ENCODE peak calls at places on chromosomes 12 and 14, in nine cellular contexts. M, F, H, Y, P, J, O, D and Q are unnamed samples. For H3K9me3, the result is how much of the 10 kb centered on the place peaks cover.

GRCh38 chr12:132774646-132775275 is 13.1 kb upstream of the ANKLE2 start:
- DNase-seq in M (no peak), F (no peak), H (no peak), Y (no peak), P (no peak), J (no peak), O (no peak), D (no peak), Q (no peak)

GRCh38 chr14:22598896-22599244 is 770 bp downstream of the ABHD4 start:
- DNase-seq in M (peak), F (peak), H (no peak), Y (no peak), P (peak), J (no peak), O (no peak), D (no peak), Q (peak)

GRCh38 chr12:95205685-95206084 is 11.6 kb downstream of the FGD6 start:
- DNase-seq in M (peak), F (peak), H (peak), Y (peak), P (peak), J (no peak), O (no peak), D (no peak), Q (no peak)

GRCh38 chr12:119679490-119679889 is 11.6 kb downstream of the PRKAB1 start:
- DNase-seq in M (no peak), F (no peak), H (no peak), Y (no peak), P (no peak), J (no peak), O (no peak), D (no peak), Q (no peak)

GRCh38 chr12:124036117-124037109 is 63.4 kb downstream of the ZNF664 start:
- DNase-seq in M (peak), F (peak), H (peak), Y (peak), P (peak), J (peak), O (peak), D (peak), Q (peak)

GRCh38 chr12:116878567-116879508 is 2.4 kb downstream of the HRK start:
- DNase-seq in M (no peak), F (no peak), H (no peak), Y (no peak), P (peak), J (peak), O (no peak), D (no peak), Q (no peak)

GRCh38 chr14:76701981-76702380 is 59.3 kb upstream of the VASH1 start:
- DNase-seq in M (no peak), F (peak), H (no peak), Y (peak), P (no peak), J (no peak), O (no peak), D (peak), Q (no peak)

GRCh38 chr12:124428136-124428791 is 133.4 kb downstream of the RFLNA start:
- DNase-seq in M (peak), F (peak), H (no peak), Y (peak), P (peak), J (no peak), O (peak), D (no peak), Q (no peak)

GRCh38 chr14:100542619-100543205 is 44.5 kb downstream of the BEGAIN start:
- DNase-seq in M (no peak), F (no peak), H (no peak), Y (no peak), P (no peak), J (peak), O (no peak), D (no peak), Q (no peak)

GRCh38 chr14:104140463-104141331 is 2.3 kb downstream of the KIF26A start:
- DNase-seq in M (no peak), F (no peak), H (no peak), Y (no peak), P (no peak), J (peak), O (peak), D (no peak), Q (no peak)

GRCh38 chr14:24285351-24285750 is 14.0 kb upstream of the RABGGTA start:
- DNase-seq in M (no peak), F (no peak), H (no peak), Y (no peak), P (peak), J (no peak), O (no peak), D (no peak), Q (no peak)

GRCh38 chr12:18683603-18684002 is 54.2 kb downstream of the PLCZ1 start:
- DNase-seq in M (peak), F (no peak), H (no peak), Y (no peak), P (peak), J (no peak), O (no peak), D (no peak), Q (no peak)

GRCh38 chr12:50056629-50056976 is 793 bp upstream of the ASIC1 start:
- DNase-seq in M (no peak), F (no peak), H (no peak), Y (no peak), P (no peak), J (no peak), O (no peak), D (no peak), Q (no peak)

GRCh38 chr12:132403636-132404434 is 74.4 kb upstream of the GALNT9 start:
- DNase-seq in M (no peak), F (no peak), H (no peak), Y (no peak), P (no peak), J (peak), O (no peak), D (no peak), Q (no peak)

GRCh38 chr12:130014485-130014807 is 110.6 kb upstream of the TMEM132D start:
- DNase-seq in M (no peak), F (no peak), H (peak), Y (no peak), P (peak), J (no peak), O (no peak), D (no peak), Q (no peak)

GRCh38 chr14:105050551-105050897 is 14.7 kb downstream of the GPR132 start:
- DNase-seq in M (peak), F (no peak), H (no peak), Y (no peak), P (peak), J (peak), O (peak), D (no peak), Q (no peak)

GRCh38 chr14:22429546-22429945 is 159.5 kb downstream of the DAD1 start:
- DNase-seq in M (no peak), F (no peak), H (no peak), Y (no peak), P (no peak), J (no peak), O (no peak), D (no peak), Q (no peak)

GRCh38 chr12:122232691-122233090 is 6.8 kb upstream of the DIABLO start:
- DNase-seq in M (no peak), F (no peak), H (no peak), Y (no peak), P (no peak), J (no peak), O (no peak), D (no peak), Q (no peak)

GRCh38 chr14:92890830-92891598 is 31.9 kb upstream of the CHGA start:
- DNase-seq in M (no peak), F (no peak), H (no peak), Y (no peak), P (no peak), J (no peak), O (no peak), D (no peak), Q (no peak)

GRCh38 chr12:13097526-13097925 is 5.9 kb downstream of the GSG1 start:
- DNase-seq in M (no peak), F (no peak), H (no peak), Y (no peak), P (peak), J (no peak), O (peak), D (no peak), Q (no peak)

GRCh38 chr12:106226884-106227640 is 20.8 kb downstream of the CKAP4 start:
- DNase-seq in M (peak), F (peak), H (peak), Y (no peak), P (peak), J (no peak), O (peak), D (peak), Q (no peak)

GRCh38 chr12:39587247-39587646 is 32.4 kb downstream of the ABCD2 start:
- DNase-seq in M (no peak), F (no peak), H (no peak), Y (no peak), P (no peak), J (no peak), O (no peak), D (peak), Q (no peak)

GRCh38 chr14:105388976-105389375 is 9.4 kb upstream of the TEX22 start:
- DNase-seq in M (no peak), F (no peak), H (no peak), Y (no peak), P (no peak), J (no peak), O (no peak), D (no peak), Q (peak)

GRCh38 chr12:25151476-25151875 is 43.5 kb downstream of the DNAI7 start:
- DNase-seq in M (peak), F (peak), H (no peak), Y (no peak), P (peak), J (no peak), O (peak), D (peak), Q (no peak)

GRCh38 chr12:30138483-30138882 is 354.7 kb upstream of the TMTC1 start:
- DNase-seq in M (no peak), F (no peak), H (peak), Y (no peak), P (no peak), J (no peak), O (no peak), D (no peak), Q (no peak)

GRCh38 chr12:11798856-11799530 is 149.5 kb downstream of the ETV6 start:
- DNase-seq in M (peak), F (no peak), H (no peak), Y (no peak), P (peak), J (no peak), O (peak), D (peak), Q (no peak)

GRCh38 chr14:95464103-95464502 is 52.3 kb downstream of the SYNE3 start:
- DNase-seq in M (no peak), F (no peak), H (no peak), Y (no peak), P (no peak), J (no peak), O (no peak), D (no peak), Q (no peak)

GRCh38 chr12:100715976-100716657 is 78.5 kb upstream of the ANO4 start:
- DNase-seq in M (no peak), F (no peak), H (no peak), Y (no peak), P (no peak), J (no peak), O (no peak), D (no peak), Q (no peak)

GRCh38 chr12:106436183-106436582 is 78.6 kb downstream of the POLR3B start:
- DNase-seq in M (peak), F (no peak), H (no peak), Y (no peak), P (no peak), J (no peak), O (no peak), D (no peak), Q (no peak)

GRCh38 chr12:70876952-70877351 is 43.6 kb downstream of the PTPRR start:
- DNase-seq in M (peak), F (no peak), H (no peak), Y (no peak), P (peak), J (no peak), O (no peak), D (no peak), Q (no peak)

GRCh38 chr14:54350196-54350595 is 46.6 kb upstream of the CDKN3 start:
- DNase-seq in M (peak), F (no peak), H (no peak), Y (peak), P (peak), J (no peak), O (no peak), D (no peak), Q (no peak)

GRCh38 chr14:105878125-105878524 is 351.7 kb downstream of the TMEM121 start:
- DNase-seq in M (no peak), F (no peak), H (no peak), Y (no peak), P (no peak), J (peak), O (no peak), D (no peak), Q (peak)

GRCh38 chr12:118299791-118300460 is 72.8 kb downstream of the TAOK3 start:
- DNase-seq in M (no peak), F (no peak), H (no peak), Y (no peak), P (no peak), J (no peak), O (no peak), D (no peak), Q (no peak)

GRCh38 chr12:54977155-54977554 is 7.4 kb downstream of the TESPA1 start:
- DNase-seq in M (peak), F (no peak), H (no peak), Y (no peak), P (peak), J (no peak), O (no peak), D (no peak), Q (no peak)

GRCh38 chr14:69610020-69610858 is 1.2 kb upstream of the SUSD6 start:
- DNase-seq in M (no peak), F (peak), H (no peak), Y (no peak), P (peak), J (no peak), O (no peak), D (no peak), Q (no peak)

GRCh38 chr12:26919216-26919555 is 18.6 kb downstream of the INTS13 start:
- DNase-seq in M (no peak), F (no peak), H (no peak), Y (no peak), P (no peak), J (no peak), O (no peak), D (no peak), Q (no peak)

GRCh38 chr12:65565601-65566560 is 258.4 kb upstream of the HMGA2 start:
- DNase-seq in M (peak), F (no peak), H (no peak), Y (no peak), P (peak), J (no peak), O (peak), D (no peak), Q (no peak)
- H3K4me3 ChIP-seq in M (peak), F (no peak), H (no peak), Y (no peak), P (peak), J (no peak), O (peak), D (no peak), Q (no peak)

DNA sequence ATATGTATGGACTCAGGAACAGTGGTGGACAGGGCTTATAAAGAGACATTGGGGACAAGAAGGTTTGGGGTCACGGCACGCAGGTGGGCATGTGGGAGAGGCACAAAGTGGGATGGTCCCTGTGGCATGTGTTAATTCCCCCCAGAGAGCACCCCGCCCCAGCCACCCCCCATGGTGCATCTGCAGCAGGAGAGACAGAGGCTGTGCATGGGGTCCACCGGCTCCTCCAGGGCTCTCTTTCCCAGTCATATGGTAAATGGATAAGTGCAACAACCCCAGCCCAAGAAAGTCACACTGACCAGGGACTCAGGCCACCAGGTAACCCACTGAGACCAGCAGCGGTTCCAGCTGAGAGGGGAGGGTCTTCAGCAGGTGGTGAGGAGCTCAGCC is 242.1 kb downstream of the BCL11B start:
- DNase-seq in M (no peak), F (no peak), H (no peak), Y (no peak), P (no peak), J (no peak), O (no peak), D (no peak), Q (no peak)
- H3K9me3 ChIP-seq in M (under half), F (under half), H (under half), Y (under half), P (under half), J (under half), O (under half), D (under half), Q (under half)

GRCh38 chr14:55586411-55586810 is 6.4 kb downstream of the KTN1 start:
- DNase-seq in M (peak), F (no peak), H (no peak), Y (no peak), P (no peak), J (no peak), O (no peak), D (no peak), Q (no peak)
- H3K4me3 ChIP-seq in M (no peak), F (no peak), H (no peak), Y (no peak), P (no peak), J (no peak), O (no peak), D (no peak), Q (no peak)

GRCh38 chr12:20885116-20885515 is 74.6 kb downstream of the SLCO1B3 start:
- DNase-seq in M (no peak), F (no peak), H (no peak), Y (no peak), P (no peak), J (no peak), O (no peak), D (no peak), Q (no peak)

GRCh38 chr12:20885552-20885951 is 75.0 kb downstream of the SLCO1B3 start:
- DNase-seq in M (no peak), F (no peak), H (no peak), Y (no peak), P (no peak), J (no peak), O (no peak), D (no peak), Q (no peak)

DNA sequence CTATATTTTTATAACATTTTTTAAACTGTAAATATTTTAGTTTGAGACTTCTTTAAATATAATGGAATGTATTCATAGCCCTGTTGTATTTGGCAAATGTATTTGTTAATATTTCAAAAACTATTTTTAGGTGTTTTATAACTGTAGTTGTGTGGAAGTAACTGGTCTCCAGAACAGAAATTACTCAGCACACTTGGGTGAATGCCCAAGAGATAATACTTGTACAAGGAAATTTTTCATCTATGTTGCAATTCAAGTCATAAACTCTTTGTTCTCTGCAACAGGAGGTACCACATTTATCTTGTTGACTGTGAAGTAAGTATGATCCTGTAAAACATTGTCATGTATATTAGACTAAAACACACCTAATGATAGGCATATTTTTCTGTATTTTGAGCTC is 72.8 kb downstream of the SLCO1B3 start:
- DNase-seq in M (no peak), F (peak), H (no peak), Y (peak), P (no peak), J (no peak), O (no peak), D (peak), Q (no peak)
- H3K9me3 ChIP-seq in M (under half), F (under half), H (under half), Y (under half), P (under half), J (under half), O (under half), D (under half), Q (under half)

DNA sequence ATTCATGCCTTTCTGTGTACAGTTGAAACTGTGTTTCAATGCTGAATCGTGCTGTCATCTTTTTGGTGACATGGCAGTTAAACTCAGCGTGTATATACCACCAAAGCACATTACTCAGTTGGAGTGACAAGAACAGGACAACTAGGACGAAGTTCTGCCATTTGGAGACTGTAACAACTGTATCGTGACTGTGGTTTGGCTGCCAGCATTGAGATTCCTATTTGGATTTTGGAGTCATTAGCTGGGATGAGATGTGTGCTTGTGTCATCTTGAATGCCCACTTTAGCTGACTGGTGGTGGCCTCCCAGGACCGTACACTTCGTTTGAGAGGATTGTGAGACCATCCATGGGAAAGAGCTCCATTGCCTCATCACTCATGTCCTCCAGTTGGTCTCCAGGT is 42.9 kb downstream of the FBXL14 start:
- DNase-seq in M (no peak), F (no peak), H (no peak), Y (no peak), P (no peak), J (no peak), O (no peak), D (no peak), Q (no peak)
- H3K4me3 ChIP-seq in M (no peak), F (no peak), H (no peak), Y (no peak), P (no peak), J (no peak), O (no peak), D (no peak), Q (no peak)